ENCODE peak calls at places on chromosomes 12 and 14, in six cellular contexts. Y is psoas muscle, B is HT1080, V is MG63, C is esophagus squamous epithelium, G is LoVo. A is an unnamed sample.

GRCh38 chr12:109115758-109116610 is at the start of gene ACACB:
- DNase-seq in V (no peak), B (peak; percentile 13), C (no peak), G (no peak), Y (peak; percentile 78), A (no peak)

GRCh38 chr12:54352891-54353874 is 11.1 kb downstream of the GPR84 start:
- DNase-seq in G (no peak), B (no peak), C (no peak), V (no peak), Y (no peak), A (no peak)

GRCh38 chr12:34397591-34398365 is 375.5 kb downstream of the ALG10 start:
- DNase-seq in V (no peak), B (no peak), G (no peak), C (no peak), Y (peak; percentile 1), A (no peak)

GRCh38 chr14:50785506-50786063 is 45.4 kb downstream of the NIN start:
- DNase-seq in Y (no peak), V (no peak), B (no peak), G (no peak), C (no peak), A (no peak)

GRCh38 chr14:69708586-69709169 is 58.3 kb upstream of the SRSF5 start:
- DNase-seq in B (peak; percentile 21), V (no peak), G (no peak), Y (no peak), C (no peak), A (peak; percentile 19)

GRCh38 chr14:21063479-21063878 is 5.9 kb downstream of the RNASE8 start:
- DNase-seq in B (peak; percentile 79), G (no peak), C (no peak), Y (peak; percentile 47), V (peak; percentile 39), A (peak; percentile 31)

GRCh38 chr12:109126781-109127180 is 10.4 kb downstream of the ACACB start:
- DNase-seq in B (no peak), G (no peak), Y (no peak), C (no peak), V (no peak), A (no peak)

GRCh38 chr12:121996945-121997612 is 24.6 kb upstream of the BCL7A start:
- DNase-seq in C (no peak), G (no peak), B (peak; percentile 60), Y (no peak), V (peak; percentile 10), A (peak; percentile 44)

GRCh38 chr12:93922583-93923006 is 225.8 kb upstream of the PLXNC1 start:
- DNase-seq in B (no peak), G (peak; percentile 53), V (no peak), C (no peak), Y (no peak), A (no peak)

GRCh38 chr12:124699878-124700277 is 132.5 kb upstream of the NCOR2 start:
- DNase-seq in V (no peak), C (no peak), B (no peak), G (no peak), Y (no peak), A (no peak)

GRCh38 chr12:104478396-104479140 is 21.8 kb downstream of the CHST11 start:
- DNase-seq in G (no peak), C (no peak), Y (no peak), B (peak; percentile 38), V (no peak), A (no peak)

GRCh38 chr12:44921736-44922135 is 45.6 kb upstream of the NELL2 start:
- DNase-seq in G (no peak), B (no peak), V (no peak), Y (no peak), C (no peak), A (no peak)

GRCh38 chr14:75147423-75148071 is 20.7 kb upstream of the NEK9 start:
- DNase-seq in Y (peak; percentile 56), G (no peak), V (no peak), B (no peak), C (no peak), A (peak; percentile 38)

GRCh38 chr12:89542912-89543592 is 17.2 kb upstream of the POC1B start:
- DNase-seq in Y (peak; percentile 31), B (peak; percentile 75), V (peak; percentile 42), G (peak; percentile 82), C (no peak), A (peak; percentile 87)

A was measured in MCF 10A.